ENCODE peak calls at places on chromosome 1, in eight cellular contexts. One of them, this sample, is unnamed.

GRCh38 chr1:8133657-8134430 is 107.7 kb upstream of the ERRFI1 start:
- DNase-seq in activated B cell treated with CpG ODN at 0.5 μM for 24 hours: no peak
- DNase-seq in adrenal gland: peak
- DNase-seq in GM12865: no peak
- DNase-seq in midbrain: no peak
- DNase-seq in activated effector memory CD4-positive, alpha-beta T cell treated with anti-CD3 and anti-CD28 coated beads, Interleukin-2, amount 50 U/mL, for 16 hours: no peak
- DNase-seq in aorta: peak
- DNase-seq in substantia nigra: no peak
- DNase-seq in this sample: peak

GRCh38 chr1:7454895-7455784 is 316.0 kb upstream of the VAMP3 start:
- DNase-seq in GM12865: no peak
- DNase-seq in adrenal gland: peak
- DNase-seq in midbrain: no peak
- DNase-seq in aorta: no peak
- DNase-seq in activated effector memory CD4-positive, alpha-beta T cell treated with anti-CD3 and anti-CD28 coated beads, Interleukin-2, amount 50 U/mL, for 16 hours: no peak
- DNase-seq in activated B cell treated with CpG ODN at 0.5 μM for 24 hours: no peak
- DNase-seq in substantia nigra: no peak
- DNase-seq in this sample: no peak

GRCh38 chr1:245929224-245929623 is 577.9 kb downstream of the SMYD3 start:
- DNase-seq in activated effector memory CD4-positive, alpha-beta T cell treated with anti-CD3 and anti-CD28 coated beads, Interleukin-2, amount 50 U/mL, for 16 hours: no peak
- DNase-seq in aorta: no peak
- DNase-seq in activated B cell treated with CpG ODN at 0.5 μM for 24 hours: no peak
- DNase-seq in adrenal gland: no peak
- DNase-seq in midbrain: no peak
- DNase-seq in GM12865: no peak
- DNase-seq in substantia nigra: no peak
- DNase-seq in this sample: no peak

GRCh38 chr1:47189844-47190562 is at the start of gene PDZK1IP1:
- DNase-seq in GM12865: no peak
- DNase-seq in activated effector memory CD4-positive, alpha-beta T cell treated with anti-CD3 and anti-CD28 coated beads, Interleukin-2, amount 50 U/mL, for 16 hours: peak
- DNase-seq in substantia nigra: no peak
- DNase-seq in activated B cell treated with CpG ODN at 0.5 μM for 24 hours: no peak
- DNase-seq in aorta: peak
- DNase-seq in adrenal gland: peak
- DNase-seq in midbrain: peak
- DNase-seq in this sample: no peak

GRCh38 chr1:55793856-55794255 is 578.7 kb upstream of the USP24 start:
- DNase-seq in activated B cell treated with CpG ODN at 0.5 μM for 24 hours: no peak
- DNase-seq in midbrain: no peak
- DNase-seq in activated effector memory CD4-positive, alpha-beta T cell treated with anti-CD3 and anti-CD28 coated beads, Interleukin-2, amount 50 U/mL, for 16 hours: no peak
- DNase-seq in GM12865: no peak
- DNase-seq in aorta: no peak
- DNase-seq in substantia nigra: no peak
- DNase-seq in adrenal gland: no peak
- DNase-seq in this sample: no peak

GRCh38 chr1:161838885-161839284 is 72.8 kb downstream of the ATF6 start:
- DNase-seq in adrenal gland: no peak
- DNase-seq in GM12865: no peak
- DNase-seq in aorta: no peak
- DNase-seq in midbrain: no peak
- DNase-seq in activated effector memory CD4-positive, alpha-beta T cell treated with anti-CD3 and anti-CD28 coated beads, Interleukin-2, amount 50 U/mL, for 16 hours: no peak
- DNase-seq in activated B cell treated with CpG ODN at 0.5 μM for 24 hours: no peak
- DNase-seq in substantia nigra: no peak
- DNase-seq in this sample: no peak

GRCh38 chr1:14262582-14262981 is 335.9 kb upstream of the KAZN start:
- DNase-seq in aorta: no peak
- DNase-seq in activated B cell treated with CpG ODN at 0.5 μM for 24 hours: no peak
- DNase-seq in activated effector memory CD4-positive, alpha-beta T cell treated with anti-CD3 and anti-CD28 coated beads, Interleukin-2, amount 50 U/mL, for 16 hours: no peak
- DNase-seq in midbrain: no peak
- DNase-seq in adrenal gland: no peak
- DNase-seq in substantia nigra: no peak
- DNase-seq in GM12865: no peak
- DNase-seq in this sample: no peak

GRCh38 chr1:21966247-21967000 is 10.4 kb upstream of the CELA3B start:
- DNase-seq in aorta: peak
- DNase-seq in substantia nigra: no peak
- DNase-seq in activated effector memory CD4-positive, alpha-beta T cell treated with anti-CD3 and anti-CD28 coated beads, Interleukin-2, amount 50 U/mL, for 16 hours: no peak
- DNase-seq in adrenal gland: no peak
- DNase-seq in GM12865: no peak
- DNase-seq in midbrain: no peak
- DNase-seq in activated B cell treated with CpG ODN at 0.5 μM for 24 hours: no peak
- DNase-seq in this sample: peak

GRCh38 chr1:246447501-246447900 is 59.6 kb downstream of the SMYD3 start:
- DNase-seq in substantia nigra: no peak
- DNase-seq in GM12865: no peak
- DNase-seq in activated effector memory CD4-positive, alpha-beta T cell treated with anti-CD3 and anti-CD28 coated beads, Interleukin-2, amount 50 U/mL, for 16 hours: no peak
- DNase-seq in midbrain: no peak
- DNase-seq in adrenal gland: no peak
- DNase-seq in activated B cell treated with CpG ODN at 0.5 μM for 24 hours: no peak
- DNase-seq in aorta: no peak
- DNase-seq in this sample: no peak

GRCh38 chr1:110312188-110313121 is 26.7 kb upstream of the RBM15 start:
- DNase-seq in activated effector memory CD4-positive, alpha-beta T cell treated with anti-CD3 and anti-CD28 coated beads, Interleukin-2, amount 50 U/mL, for 16 hours: peak
- DNase-seq in substantia nigra: peak
- DNase-seq in adrenal gland: peak
- DNase-seq in GM12865: peak
- DNase-seq in aorta: peak
- DNase-seq in activated B cell treated with CpG ODN at 0.5 μM for 24 hours: peak
- DNase-seq in midbrain: peak
- DNase-seq in this sample: peak

GRCh38 chr1:2344121-2344681 is 47.2 kb downstream of the MORN1 start:
- DNase-seq in adrenal gland: no peak
- DNase-seq in aorta: peak
- DNase-seq in activated effector memory CD4-positive, alpha-beta T cell treated with anti-CD3 and anti-CD28 coated beads, Interleukin-2, amount 50 U/mL, for 16 hours: no peak
- DNase-seq in midbrain: no peak
- DNase-seq in activated B cell treated with CpG ODN at 0.5 μM for 24 hours: no peak
- DNase-seq in substantia nigra: no peak
- DNase-seq in GM12865: no peak
- DNase-seq in this sample: no peak

GRCh38 chr1:31227891-31228290 is 11.8 kb downstream of the NKAIN1 start:
- DNase-seq in activated effector memory CD4-positive, alpha-beta T cell treated with anti-CD3 and anti-CD28 coated beads, Interleukin-2, amount 50 U/mL, for 16 hours: no peak
- DNase-seq in aorta: no peak
- DNase-seq in activated B cell treated with CpG ODN at 0.5 μM for 24 hours: no peak
- DNase-seq in substantia nigra: no peak
- DNase-seq in midbrain: peak
- DNase-seq in adrenal gland: no peak
- DNase-seq in GM12865: no peak
- DNase-seq in this sample: no peak

GRCh38 chr1:226697151-226697575 is 41.9 kb downstream of the ITPKB start:
- DNase-seq in activated effector memory CD4-positive, alpha-beta T cell treated with anti-CD3 and anti-CD28 coated beads, Interleukin-2, amount 50 U/mL, for 16 hours: no peak
- DNase-seq in GM12865: peak
- DNase-seq in substantia nigra: no peak
- DNase-seq in aorta: no peak
- DNase-seq in midbrain: peak
- DNase-seq in adrenal gland: no peak
- DNase-seq in activated B cell treated with CpG ODN at 0.5 μM for 24 hours: peak
- DNase-seq in this sample: no peak

GRCh38 chr1:109980324-109981127 is 4.0 kb upstream of the AHCYL1 start:
- DNase-seq in midbrain: no peak
- DNase-seq in substantia nigra: no peak
- DNase-seq in activated effector memory CD4-positive, alpha-beta T cell treated with anti-CD3 and anti-CD28 coated beads, Interleukin-2, amount 50 U/mL, for 16 hours: peak
- DNase-seq in GM12865: peak
- DNase-seq in aorta: no peak
- DNase-seq in adrenal gland: no peak
- DNase-seq in activated B cell treated with CpG ODN at 0.5 μM for 24 hours: no peak
- DNase-seq in this sample: no peak

GRCh38 chr1:244836135-244836521 is 670 bp downstream of the COX20 start:
- DNase-seq in activated effector memory CD4-positive, alpha-beta T cell treated with anti-CD3 and anti-CD28 coated beads, Interleukin-2, amount 50 U/mL, for 16 hours: no peak
- DNase-seq in GM12865: peak
- DNase-seq in aorta: no peak
- DNase-seq in midbrain: peak
- DNase-seq in adrenal gland: peak
- DNase-seq in substantia nigra: no peak
- DNase-seq in activated B cell treated with CpG ODN at 0.5 μM for 24 hours: no peak
- DNase-seq in this sample: peak